ENCODE peak calls at places on chromosomes 4 and X, in five cellular contexts. One of them, this sample, is unnamed.

GRCh38 chr4:26458104-26458503 is 32.2 kb downstream of the CCKAR start:
- DNase-seq in fibroblast of mammary gland: no peak
- DNase-seq in psoas muscle: no peak
- DNase-seq in stimulated activated CD4-positive, alpha-beta T cell treated with anti-CD3 and anti-CD28 coated beads, Interleukin-2, amount 100 ng/mL, for 48 hours: no peak
- DNase-seq in NCI-H526 treated with DMSO at 0.1 percent for 48 hours: no peak
- DNase-seq in this sample: no peak

GRCh38 chrX:14616876-14617275 is 87.5 kb downstream of the GLRA2 start:
- DNase-seq in fibroblast of mammary gland: peak; percentile 38
- DNase-seq in psoas muscle: no peak
- DNase-seq in stimulated activated CD4-positive, alpha-beta T cell treated with anti-CD3 and anti-CD28 coated beads, Interleukin-2, amount 100 ng/mL, for 48 hours: no peak
- DNase-seq in NCI-H526 treated with DMSO at 0.1 percent for 48 hours: no peak
- DNase-seq in this sample: no peak

GRCh38 chr4:127781303-127782024 is 658 bp upstream of the HSPA4L start:
- DNase-seq in fibroblast of mammary gland: peak; percentile 32
- DNase-seq in psoas muscle: peak; percentile 65
- DNase-seq in stimulated activated CD4-positive, alpha-beta T cell treated with anti-CD3 and anti-CD28 coated beads, Interleukin-2, amount 100 ng/mL, for 48 hours: no peak
- DNase-seq in NCI-H526 treated with DMSO at 0.1 percent for 48 hours: no peak
- DNase-seq in this sample: no peak

GRCh38 chr4:48271048-48271452 is 1.4 kb upstream of the TEC start:
- DNase-seq in fibroblast of mammary gland: no peak
- DNase-seq in psoas muscle: no peak
- DNase-seq in stimulated activated CD4-positive, alpha-beta T cell treated with anti-CD3 and anti-CD28 coated beads, Interleukin-2, amount 100 ng/mL, for 48 hours: no peak
- DNase-seq in NCI-H526 treated with DMSO at 0.1 percent for 48 hours: no peak
- DNase-seq in this sample: no peak

GRCh38 chrX:19613645-19614323 is 98.5 kb upstream of the MAP3K15 start:
- DNase-seq in fibroblast of mammary gland: no peak
- DNase-seq in psoas muscle: peak; percentile 16
- DNase-seq in stimulated activated CD4-positive, alpha-beta T cell treated with anti-CD3 and anti-CD28 coated beads, Interleukin-2, amount 100 ng/mL, for 48 hours: no peak
- DNase-seq in NCI-H526 treated with DMSO at 0.1 percent for 48 hours: no peak
- DNase-seq in this sample: no peak

GRCh38 chr4:45472490-45472889 is 651.4 kb downstream of the GABRG1 start:
- DNase-seq in fibroblast of mammary gland: no peak
- DNase-seq in psoas muscle: no peak
- DNase-seq in stimulated activated CD4-positive, alpha-beta T cell treated with anti-CD3 and anti-CD28 coated beads, Interleukin-2, amount 100 ng/mL, for 48 hours: no peak
- DNase-seq in NCI-H526 treated with DMSO at 0.1 percent for 48 hours: no peak
- DNase-seq in this sample: no peak

GRCh38 chr4:28686618-28687017 is 1826.0 kb downstream of the STIM2 start:
- DNase-seq in fibroblast of mammary gland: peak; percentile 53
- DNase-seq in psoas muscle: no peak
- DNase-seq in stimulated activated CD4-positive, alpha-beta T cell treated with anti-CD3 and anti-CD28 coated beads, Interleukin-2, amount 100 ng/mL, for 48 hours: no peak
- DNase-seq in NCI-H526 treated with DMSO at 0.1 percent for 48 hours: no peak
- DNase-seq in this sample: no peak

GRCh38 chrX:130108647-130109428 is 1.5 kb downstream of the ELF4 start:
- DNase-seq in fibroblast of mammary gland: no peak
- DNase-seq in psoas muscle: peak; percentile 47
- DNase-seq in stimulated activated CD4-positive, alpha-beta T cell treated with anti-CD3 and anti-CD28 coated beads, Interleukin-2, amount 100 ng/mL, for 48 hours: no peak
- DNase-seq in NCI-H526 treated with DMSO at 0.1 percent for 48 hours: peak; percentile 27
- DNase-seq in this sample: no peak

GRCh38 chrX:136880003-136880451 is 498 bp downstream of the RBMX start:
- DNase-seq in fibroblast of mammary gland: peak; percentile 13
- DNase-seq in psoas muscle: peak; percentile 30
- DNase-seq in stimulated activated CD4-positive, alpha-beta T cell treated with anti-CD3 and anti-CD28 coated beads, Interleukin-2, amount 100 ng/mL, for 48 hours: peak; percentile 16
- DNase-seq in NCI-H526 treated with DMSO at 0.1 percent for 48 hours: no peak
- DNase-seq in this sample: peak; percentile 4

GRCh38 chrX:21374163-21374993 is at the start of gene CNKSR2:
- DNase-seq in fibroblast of mammary gland: peak; percentile 6
- DNase-seq in psoas muscle: peak; percentile 56
- DNase-seq in stimulated activated CD4-positive, alpha-beta T cell treated with anti-CD3 and anti-CD28 coated beads, Interleukin-2, amount 100 ng/mL, for 48 hours: peak; percentile 55
- DNase-seq in NCI-H526 treated with DMSO at 0.1 percent for 48 hours: peak; percentile 81
- DNase-seq in this sample: peak; percentile 56

GRCh38 chr4:128287159-128287870 is at the start of gene PGRMC2:
- DNase-seq in fibroblast of mammary gland: peak; percentile 24
- DNase-seq in psoas muscle: no peak
- DNase-seq in stimulated activated CD4-positive, alpha-beta T cell treated with anti-CD3 and anti-CD28 coated beads, Interleukin-2, amount 100 ng/mL, for 48 hours: peak; percentile 17
- DNase-seq in NCI-H526 treated with DMSO at 0.1 percent for 48 hours: no peak
- DNase-seq in this sample: peak; percentile 1

GRCh38 chrX:71989768-71990167 is 79.1 kb downstream of the NHSL2 start:
- DNase-seq in fibroblast of mammary gland: peak; percentile 91
- DNase-seq in psoas muscle: no peak
- DNase-seq in stimulated activated CD4-positive, alpha-beta T cell treated with anti-CD3 and anti-CD28 coated beads, Interleukin-2, amount 100 ng/mL, for 48 hours: no peak
- DNase-seq in NCI-H526 treated with DMSO at 0.1 percent for 48 hours: no peak
- DNase-seq in this sample: no peak

GRCh38 chrX:24426340-24426913 is 38.7 kb upstream of the PDK3 start:
- DNase-seq in fibroblast of mammary gland: peak; percentile 27
- DNase-seq in psoas muscle: no peak
- DNase-seq in stimulated activated CD4-positive, alpha-beta T cell treated with anti-CD3 and anti-CD28 coated beads, Interleukin-2, amount 100 ng/mL, for 48 hours: no peak
- DNase-seq in NCI-H526 treated with DMSO at 0.1 percent for 48 hours: no peak
- DNase-seq in this sample: no peak

GRCh38 chr4:100367451-100367850 is 150.4 kb downstream of the EMCN start:
- DNase-seq in fibroblast of mammary gland: no peak
- DNase-seq in psoas muscle: no peak
- DNase-seq in stimulated activated CD4-positive, alpha-beta T cell treated with anti-CD3 and anti-CD28 coated beads, Interleukin-2, amount 100 ng/mL, for 48 hours: no peak
- DNase-seq in NCI-H526 treated with DMSO at 0.1 percent for 48 hours: no peak
- DNase-seq in this sample: no peak

GRCh38 chr4:132284910-132285426 is 864.1 kb upstream of the PCDH10 start:
- DNase-seq in fibroblast of mammary gland: no peak
- DNase-seq in psoas muscle: no peak
- DNase-seq in stimulated activated CD4-positive, alpha-beta T cell treated with anti-CD3 and anti-CD28 coated beads, Interleukin-2, amount 100 ng/mL, for 48 hours: no peak
- DNase-seq in NCI-H526 treated with DMSO at 0.1 percent for 48 hours: no peak
- DNase-seq in this sample: no peak

GRCh38 chr4:110033994-110034393 is 121.3 kb downstream of the EGF start:
- DNase-seq in fibroblast of mammary gland: no peak
- DNase-seq in psoas muscle: no peak
- DNase-seq in stimulated activated CD4-positive, alpha-beta T cell treated with anti-CD3 and anti-CD28 coated beads, Interleukin-2, amount 100 ng/mL, for 48 hours: no peak
- DNase-seq in NCI-H526 treated with DMSO at 0.1 percent for 48 hours: no peak
- DNase-seq in this sample: no peak